ENCODE peak calls at places on chromosomes 2 and 18, in six cellular contexts. X, H, C, L, G and A are unnamed samples.

GRCh38 chr2:23520256-23520655 is 135.3 kb downstream of the KLHL29 start:
- DNase-seq in H (no peak), L (no peak), G (no peak), X (no peak), C (no peak), A (no peak)

GRCh38 chr2:207161247-207161646 is 4.5 kb downstream of the KLF7 start:
- DNase-seq in C (no peak), L (no peak), G (no peak), H (no peak), X (no peak), A (no peak)

GRCh38 chr2:100039291-100039985 is 103.0 kb downstream of the AFF3 start:
- DNase-seq in L (no peak), G (no peak), X (no peak), C (no peak), H (no peak), A (no peak)

GRCh38 chr2:43391159-43391876 is 164.9 kb upstream of the ZFP36L2 start:
- DNase-seq in L (no peak), G (no peak), C (no peak), H (no peak), X (no peak), A (no peak)

GRCh38 chr2:147082850-147083522 is 761.8 kb upstream of the ACVR2A start:
- DNase-seq in H (peak; percentile 29), G (peak; percentile 71), L (peak; percentile 82), X (peak; percentile 70), C (peak; percentile 27), A (no peak)

GRCh38 chr2:26970928-26971627 is 641 bp downstream of the MAPRE3 start:
- DNase-seq in L (peak; percentile 42), H (no peak), X (no peak), C (no peak), G (no peak), A (no peak)

GRCh38 chr2:228474466-228474865 is 293.0 kb upstream of the SPHKAP start:
- DNase-seq in L (no peak), C (no peak), H (peak; percentile 25), G (no peak), X (no peak), A (no peak)

GRCh38 chr18:36532394-36532793 is 234.9 kb downstream of the FHOD3 start:
- DNase-seq in H (no peak), G (no peak), C (no peak), L (peak; percentile 61), X (no peak), A (peak; percentile 78)

GRCh38 chr2:27275211-27276150 is at the start of gene DNAJC5G:
- DNase-seq in X (no peak), H (no peak), C (no peak), L (no peak), G (no peak), A (no peak)

GRCh38 chr2:3193423-3194330 is 183.9 kb downstream of the EIPR1 start:
- DNase-seq in H (no peak), L (no peak), X (no peak), G (no peak), C (no peak), A (no peak)

GRCh38 chr2:238505119-238505891 is 78.6 kb downstream of the ASB1 start:
- DNase-seq in C (no peak), H (no peak), L (no peak), G (peak; percentile 19), X (no peak), A (no peak)

GRCh38 chr2:165067958-165068612 is 112.8 kb upstream of the SLC38A11 start:
- DNase-seq in C (no peak), G (no peak), X (peak; percentile 93), H (peak; percentile 3), L (peak; percentile 5), A (no peak)

GRCh38 chr18:56593906-56594305 is 44.5 kb downstream of the TXNL1 start:
- DNase-seq in L (peak; percentile 16), H (no peak), X (no peak), C (no peak), G (no peak), A (no peak)

GRCh38 chr2:235384624-235385023 is 109.2 kb upstream of the AGAP1 start:
- DNase-seq in H (no peak), L (no peak), G (no peak), C (no peak), X (no peak), A (no peak)

GRCh38 chr2:218902427-218902826 is 21.8 kb downstream of the WNT10A start:
- DNase-seq in G (no peak), H (no peak), C (no peak), L (no peak), X (no peak), A (no peak)

GRCh38 chr2:102258386-102259074 is 52.8 kb upstream of the IL1RL1 start:
- DNase-seq in G (no peak), L (peak; percentile 94), C (no peak), H (peak; percentile 58), X (no peak), A (peak; percentile 83)

GRCh38 chr2:27261926-27262298 is 935 bp downstream of the SLC30A3 start:
- DNase-seq in X (no peak), C (no peak), H (no peak), L (no peak), G (no peak), A (no peak)

GRCh38 chr18:8288447-8289213 is 320.6 kb upstream of the RAB12 start:
- DNase-seq in G (no peak), L (no peak), C (no peak), H (no peak), X (no peak), A (no peak)

GRCh38 chr2:66024396-66024795 is 410.5 kb upstream of the MEIS1 start:
- DNase-seq in H (no peak), G (no peak), C (no peak), X (no peak), L (peak; percentile 52), A (peak; percentile 29)

GRCh38 chr2:12539306-12539705 is 177.4 kb upstream of the TRIB2 start:
- DNase-seq in X (no peak), C (no peak), L (no peak), H (no peak), G (no peak), A (no peak)

GRCh38 chr2:237524631-237525030 is 37.6 kb downstream of the MLPH start:
- DNase-seq in X (no peak), L (peak; percentile 15), H (no peak), C (no peak), G (no peak), A (no peak)

GRCh38 chr2:222796413-222797103 is 64.3 kb upstream of the ACSL3 start:
- DNase-seq in H (peak; percentile 17), C (no peak), X (peak; percentile 35), L (no peak), G (no peak), A (no peak)

GRCh38 chr18:48050176-48050575 is 119.7 kb upstream of the SMAD2 start:
- DNase-seq in C (no peak), X (no peak), H (no peak), L (peak; percentile 7), G (no peak), A (no peak)

GRCh38 chr2:1170711-1171110 is 220.1 kb downstream of the SNTG2 start:
- DNase-seq in H (no peak), X (no peak), L (no peak), C (no peak), G (no peak), A (no peak)

GRCh38 chr2:98734157-98734556 is 3.2 kb upstream of the MGAT4A start:
- DNase-seq in G (no peak), X (no peak), H (no peak), C (no peak), L (no peak), A (no peak)

GRCh38 chr2:213995400-213996105 is 415.3 kb upstream of the VWC2L start:
- DNase-seq in L (peak; percentile 94), H (peak; percentile 48), C (peak; percentile 13), X (no peak), G (no peak), A (peak; percentile 93)

GRCh38 chr2:9914384-9915065 is 37.0 kb upstream of the GRHL1 start:
- DNase-seq in L (peak; percentile 96), X (no peak), H (peak; percentile 79), C (peak; percentile 21), G (peak; percentile 7), A (peak; percentile 64)

GRCh38 chr2:225282858-225283693 is 116.4 kb upstream of the NYAP2 start:
- DNase-seq in L (peak; percentile 40), C (no peak), H (no peak), G (peak; percentile 18), X (peak; percentile 18), A (no peak)

GRCh38 chr2:98140210-98140609 is 53.2 kb downstream of the VWA3B start:
- DNase-seq in H (no peak), C (no peak), G (no peak), L (no peak), X (no peak), A (no peak)

GRCh38 chr2:21055879-21056790 is 12.3 kb upstream of the APOB start:
- DNase-seq in L (no peak), G (no peak), X (peak; percentile 20), H (no peak), C (no peak), A (no peak)

GRCh38 chr2:239801404-239802100 is 223.6 kb downstream of the NDUFA10 start:
- DNase-seq in H (no peak), G (no peak), C (no peak), L (no peak), X (no peak), A (no peak)

GRCh38 chr2:111231532-111232252 is 111.0 kb downstream of the BCL2L11 start:
- DNase-seq in G (no peak), H (no peak), L (no peak), X (no peak), C (no peak), A (no peak)

GRCh38 chr2:112141623-112142001 is 3.4 kb downstream of the FBLN7 start:
- DNase-seq in H (no peak), C (no peak), L (no peak), X (peak; percentile 85), G (no peak), A (no peak)

GRCh38 chr2:43083278-43083677 is 143.1 kb downstream of the ZFP36L2 start:
- DNase-seq in L (peak; percentile 21), C (no peak), G (no peak), H (no peak), X (no peak), A (no peak)

GRCh38 chr2:142989276-142990204 is 112.1 kb downstream of the KYNU start:
- DNase-seq in X (peak; percentile 20), G (no peak), H (no peak), C (no peak), L (peak; percentile 50), A (no peak)

GRCh38 chr2:64975232-64975791 is 13.9 kb upstream of the SLC1A4 start:
- DNase-seq in C (no peak), X (no peak), L (peak; percentile 76), H (peak; percentile 49), G (no peak), A (no peak)

GRCh38 chr2:233124449-233125080 is 64.4 kb downstream of the INPP5D start:
- DNase-seq in G (no peak), L (no peak), X (no peak), C (no peak), H (no peak), A (no peak)

GRCh38 chr2:229282758-229283546 is 11.9 kb upstream of the PID1 start:
- DNase-seq in C (no peak), X (no peak), L (peak; percentile 92), G (no peak), H (peak; percentile 33), A (peak; percentile 53)

GRCh38 chr2:158779621-158780020 is 15.5 kb upstream of the DAPL1 start:
- DNase-seq in L (no peak), G (no peak), H (no peak), C (no peak), X (peak; percentile 17), A (no peak)